ENCODE peak calls at places on chromosome 4, in six cellular contexts. One of them, this sample, is unnamed.

GRCh38 chr4:3491681-3492405 is 28.7 kb downstream of the DOK7 start:
- DNase-seq in GM23248: peak
- DNase-seq in ACHN: no peak
- DNase-seq in NCI-H2171 treated with DMSO at 0.1 percent for 48 hours: no peak
- DNase-seq in GM04503: peak
- DNase-seq in activated naive CD4-positive, alpha-beta T cell: no peak
- DNase-seq in this sample: no peak

GRCh38 chr4:153265311-153266047 is 61.2 kb downstream of the TRIM2 start:
- DNase-seq in GM23248: no peak
- DNase-seq in NCI-H2171 treated with DMSO at 0.1 percent for 48 hours: no peak
- DNase-seq in activated naive CD4-positive, alpha-beta T cell: no peak
- DNase-seq in ACHN: peak
- DNase-seq in GM04503: no peak
- DNase-seq in this sample: no peak

GRCh38 chr4:25011135-25011866 is 19.4 kb downstream of the LGI2 start:
- DNase-seq in activated naive CD4-positive, alpha-beta T cell: no peak
- DNase-seq in NCI-H2171 treated with DMSO at 0.1 percent for 48 hours: peak
- DNase-seq in GM04503: no peak
- DNase-seq in ACHN: no peak
- DNase-seq in GM23248: no peak
- DNase-seq in this sample: no peak

GRCh38 chr4:88195666-88196365 is 37.4 kb upstream of the ABCG2 start:
- DNase-seq in ACHN: no peak
- DNase-seq in GM04503: no peak
- DNase-seq in NCI-H2171 treated with DMSO at 0.1 percent for 48 hours: no peak
- DNase-seq in activated naive CD4-positive, alpha-beta T cell: no peak
- DNase-seq in GM23248: no peak
- DNase-seq in this sample: no peak

GRCh38 chr4:11426716-11427115 is 2.0 kb downstream of the HS3ST1 start:
- DNase-seq in activated naive CD4-positive, alpha-beta T cell: no peak
- DNase-seq in ACHN: no peak
- DNase-seq in GM23248: no peak
- DNase-seq in NCI-H2171 treated with DMSO at 0.1 percent for 48 hours: no peak
- DNase-seq in GM04503: no peak
- DNase-seq in this sample: no peak

GRCh38 chr4:55949480-55949802 is 696 bp downstream of the CEP135 start:
- DNase-seq in NCI-H2171 treated with DMSO at 0.1 percent for 48 hours: no peak
- DNase-seq in activated naive CD4-positive, alpha-beta T cell: no peak
- DNase-seq in GM23248: no peak
- DNase-seq in GM04503: no peak
- DNase-seq in ACHN: no peak
- DNase-seq in this sample: no peak

GRCh38 chr4:15186149-15186548 is 183.9 kb downstream of the CPEB2 start:
- DNase-seq in activated naive CD4-positive, alpha-beta T cell: no peak
- DNase-seq in GM04503: no peak
- DNase-seq in ACHN: no peak
- DNase-seq in NCI-H2171 treated with DMSO at 0.1 percent for 48 hours: no peak
- DNase-seq in GM23248: peak
- DNase-seq in this sample: no peak

GRCh38 chr4:38568768-38569167 is 95.2 kb upstream of the KLF3 start:
- DNase-seq in NCI-H2171 treated with DMSO at 0.1 percent for 48 hours: no peak
- DNase-seq in ACHN: no peak
- DNase-seq in GM04503: no peak
- DNase-seq in GM23248: no peak
- DNase-seq in activated naive CD4-positive, alpha-beta T cell: no peak
- DNase-seq in this sample: no peak

GRCh38 chr4:8697826-8698225 is 105.3 kb downstream of the CPZ start:
- DNase-seq in activated naive CD4-positive, alpha-beta T cell: no peak
- DNase-seq in NCI-H2171 treated with DMSO at 0.1 percent for 48 hours: no peak
- DNase-seq in GM04503: no peak
- DNase-seq in ACHN: no peak
- DNase-seq in GM23248: no peak
- DNase-seq in this sample: no peak

GRCh38 chr4:48341776-48342558 is 638 bp downstream of the SLAIN2 start:
- DNase-seq in GM04503: no peak
- DNase-seq in GM23248: peak
- DNase-seq in NCI-H2171 treated with DMSO at 0.1 percent for 48 hours: peak
- DNase-seq in ACHN: peak
- DNase-seq in activated naive CD4-positive, alpha-beta T cell: peak
- DNase-seq in this sample: no peak

GRCh38 chr4:73539386-73539785 is 57.8 kb downstream of the AFM start:
- DNase-seq in ACHN: no peak
- DNase-seq in GM04503: no peak
- DNase-seq in activated naive CD4-positive, alpha-beta T cell: no peak
- DNase-seq in NCI-H2171 treated with DMSO at 0.1 percent for 48 hours: no peak
- DNase-seq in GM23248: peak
- DNase-seq in this sample: no peak

GRCh38 chr4:185265942-185266341 is 56.5 kb downstream of the SNX25 start:
- DNase-seq in GM04503: peak
- DNase-seq in activated naive CD4-positive, alpha-beta T cell: no peak
- DNase-seq in GM23248: peak
- DNase-seq in NCI-H2171 treated with DMSO at 0.1 percent for 48 hours: peak
- DNase-seq in ACHN: no peak
- DNase-seq in this sample: no peak

GRCh38 chr4:78938474-78938867 is 767 bp downstream of the PAQR3 start:
- DNase-seq in GM04503: no peak
- DNase-seq in NCI-H2171 treated with DMSO at 0.1 percent for 48 hours: no peak
- DNase-seq in GM23248: peak
- DNase-seq in activated naive CD4-positive, alpha-beta T cell: no peak
- DNase-seq in ACHN: no peak
- DNase-seq in this sample: no peak

GRCh38 chr4:36243355-36244256 is 708 bp downstream of the ARAP2 start:
- DNase-seq in activated naive CD4-positive, alpha-beta T cell: no peak
- DNase-seq in ACHN: peak
- DNase-seq in GM04503: no peak
- DNase-seq in NCI-H2171 treated with DMSO at 0.1 percent for 48 hours: peak
- DNase-seq in GM23248: peak
- DNase-seq in this sample: no peak

GRCh38 chr4:123127218-123127617 is 204.8 kb upstream of the NUDT6 start:
- DNase-seq in activated naive CD4-positive, alpha-beta T cell: no peak
- DNase-seq in GM04503: no peak
- DNase-seq in ACHN: peak
- DNase-seq in NCI-H2171 treated with DMSO at 0.1 percent for 48 hours: no peak
- DNase-seq in GM23248: peak
- DNase-seq in this sample: no peak

GRCh38 chr4:6855692-6856297 is 53.8 kb upstream of the TBC1D14 start:
- DNase-seq in GM23248: peak
- DNase-seq in activated naive CD4-positive, alpha-beta T cell: no peak
- DNase-seq in NCI-H2171 treated with DMSO at 0.1 percent for 48 hours: peak
- DNase-seq in GM04503: no peak
- DNase-seq in ACHN: no peak
- DNase-seq in this sample: no peak

This sample was measured in HCT116.